ENCODE peak calls at places on chromosomes 13 and 19, in six cellular contexts. One of them, this sample, is unnamed. For H3K9me3, the result is how much of the 10 kb centered on the place peaks cover.

GRCh38 chr19:940591-941291 is 14.9 kb downstream of the ARID3A start:
- DNase-seq in pancreas: peak
- DNase-seq in ovary: peak
- DNase-seq in mucosa of descending colon: peak
- DNase-seq in CD4-positive, alpha-beta T cell: peak
- DNase-seq in tibial artery: peak
- DNase-seq in this sample: peak

GRCh38 chr19:46909356-46909755 is 48.6 kb downstream of the ARHGAP35 start:
- DNase-seq in pancreas: no peak
- DNase-seq in ovary: no peak
- DNase-seq in mucosa of descending colon: no peak
- DNase-seq in CD4-positive, alpha-beta T cell: no peak
- DNase-seq in tibial artery: no peak
- DNase-seq in this sample: no peak

GRCh38 chr13:107250626-107251025 is 682.7 kb upstream of the ARGLU1 start:
- DNase-seq in pancreas: no peak
- DNase-seq in ovary: no peak
- DNase-seq in mucosa of descending colon: no peak
- DNase-seq in CD4-positive, alpha-beta T cell: no peak
- DNase-seq in tibial artery: no peak
- DNase-seq in this sample: no peak

GRCh38 chr19:7839476-7839875 is 9.5 kb downstream of the EVI5L start:
- DNase-seq in pancreas: no peak
- DNase-seq in ovary: no peak
- DNase-seq in mucosa of descending colon: no peak
- DNase-seq in CD4-positive, alpha-beta T cell: no peak
- DNase-seq in tibial artery: no peak
- DNase-seq in this sample: no peak

GRCh38 chr13:47903836-47904235 is 97.2 kb downstream of the SUCLA2 start:
- DNase-seq in pancreas: no peak
- DNase-seq in ovary: no peak
- DNase-seq in mucosa of descending colon: no peak
- DNase-seq in CD4-positive, alpha-beta T cell: no peak
- DNase-seq in tibial artery: no peak
- DNase-seq in this sample: no peak

GRCh38 chr19:3140667-3141038 is 4.8 kb downstream of the GNA15 start:
- DNase-seq in pancreas: no peak
- DNase-seq in ovary: no peak
- DNase-seq in mucosa of descending colon: peak
- DNase-seq in CD4-positive, alpha-beta T cell: no peak
- DNase-seq in tibial artery: no peak
- DNase-seq in this sample: no peak

GRCh38 chr19:31262673-31263308 is 86.4 kb downstream of the TSHZ3 start:
- DNase-seq in pancreas: no peak
- DNase-seq in ovary: no peak
- DNase-seq in mucosa of descending colon: no peak
- DNase-seq in CD4-positive, alpha-beta T cell: no peak
- DNase-seq in tibial artery: peak
- DNase-seq in this sample: no peak

GRCh38 chr13:33285420-33286124 is at the start of gene STARD13:
- DNase-seq in pancreas: peak
- DNase-seq in ovary: peak
- DNase-seq in mucosa of descending colon: peak
- DNase-seq in CD4-positive, alpha-beta T cell: no peak
- DNase-seq in tibial artery: peak
- DNase-seq in this sample: no peak

GRCh38 chr13:103210348-103210747 is 144.1 kb upstream of the SLC10A2 start:
- DNase-seq in pancreas: no peak
- DNase-seq in ovary: no peak
- DNase-seq in mucosa of descending colon: no peak
- DNase-seq in CD4-positive, alpha-beta T cell: no peak
- DNase-seq in tibial artery: no peak
- DNase-seq in this sample: no peak

GRCh38 chr13:46648166-46648607 is 95.2 kb downstream of the LRCH1 start:
- DNase-seq in pancreas: peak
- DNase-seq in ovary: no peak
- DNase-seq in mucosa of descending colon: peak
- DNase-seq in CD4-positive, alpha-beta T cell: no peak
- DNase-seq in tibial artery: no peak
- DNase-seq in this sample: no peak

GRCh38 chr19:49435670-49436069 is 5.7 kb downstream of the SLC17A7 start:
- DNase-seq in pancreas: no peak
- DNase-seq in ovary: no peak
- DNase-seq in mucosa of descending colon: no peak
- DNase-seq in CD4-positive, alpha-beta T cell: no peak
- DNase-seq in tibial artery: no peak
- DNase-seq in this sample: no peak

GRCh38 chr13:48233886-48234488 is 981 bp downstream of the ITM2B start:
- DNase-seq in pancreas: no peak
- DNase-seq in ovary: peak
- DNase-seq in mucosa of descending colon: no peak
- DNase-seq in CD4-positive, alpha-beta T cell: no peak
- DNase-seq in tibial artery: no peak
- DNase-seq in this sample: no peak

GRCh38 chr19:1000095-1000494 is at the start of gene GRIN3B:
- DNase-seq in pancreas: peak
- DNase-seq in ovary: no peak
- DNase-seq in mucosa of descending colon: peak
- DNase-seq in CD4-positive, alpha-beta T cell: peak
- DNase-seq in tibial artery: no peak
- DNase-seq in this sample: peak

GRCh38 chr19:41746593-41747227 is 8.6 kb upstream of the CEACAM6 start:
- DNase-seq in pancreas: peak
- DNase-seq in ovary: no peak
- DNase-seq in mucosa of descending colon: no peak
- DNase-seq in CD4-positive, alpha-beta T cell: peak
- DNase-seq in tibial artery: no peak
- DNase-seq in this sample: peak

GRCh38 chr13:37657134-37657533 is 58.6 kb upstream of the POSTN start:
- DNase-seq in pancreas: no peak
- DNase-seq in ovary: no peak
- DNase-seq in mucosa of descending colon: no peak
- DNase-seq in CD4-positive, alpha-beta T cell: no peak
- DNase-seq in tibial artery: no peak
- DNase-seq in this sample: no peak

GRCh38 chr19:39705578-39706188 is 1.4 kb downstream of the LGALS14 start:
- DNase-seq in pancreas: no peak
- DNase-seq in ovary: no peak
- DNase-seq in mucosa of descending colon: no peak
- DNase-seq in CD4-positive, alpha-beta T cell: no peak
- DNase-seq in tibial artery: no peak
- DNase-seq in this sample: no peak

GRCh38 chr13:91375119-91375729 is 23.2 kb upstream of the GPC5 start:
- DNase-seq in pancreas: no peak
- DNase-seq in ovary: no peak
- DNase-seq in mucosa of descending colon: no peak
- DNase-seq in CD4-positive, alpha-beta T cell: no peak
- DNase-seq in tibial artery: no peak
- DNase-seq in this sample: no peak

GRCh38 chr19:39915848-39916215 is 18.6 kb downstream of the FCGBP start:
- DNase-seq in pancreas: no peak
- DNase-seq in ovary: no peak
- DNase-seq in mucosa of descending colon: no peak
- DNase-seq in CD4-positive, alpha-beta T cell: no peak
- DNase-seq in tibial artery: no peak
- DNase-seq in this sample: no peak

GRCh38 chr13:36548129-36548528 is 115.8 kb downstream of the CCNA1 start:
- DNase-seq in pancreas: no peak
- DNase-seq in ovary: no peak
- DNase-seq in mucosa of descending colon: no peak
- DNase-seq in CD4-positive, alpha-beta T cell: no peak
- DNase-seq in tibial artery: no peak
- DNase-seq in this sample: no peak

GRCh38 chr13:25177636-25178035 is 5.5 kb upstream of the AMER2 start:
- DNase-seq in pancreas: no peak
- DNase-seq in ovary: no peak
- DNase-seq in mucosa of descending colon: no peak
- DNase-seq in CD4-positive, alpha-beta T cell: no peak
- DNase-seq in tibial artery: no peak
- DNase-seq in this sample: no peak
- H3K9me3 ChIP-seq in pancreas: under half
- H3K9me3 ChIP-seq in ovary: under half
- H3K9me3 ChIP-seq in mucosa of descending colon: under half
- H3K9me3 ChIP-seq in CD4-positive, alpha-beta T cell: under half
- H3K9me3 ChIP-seq in tibial artery: under half
- H3K9me3 ChIP-seq in this sample: under half

GRCh38 chr19:27762933-27763332 is 1450.0 kb downstream of the UQCRFS1 start:
- DNase-seq in pancreas: no peak
- DNase-seq in ovary: no peak
- DNase-seq in mucosa of descending colon: no peak
- DNase-seq in CD4-positive, alpha-beta T cell: no peak
- DNase-seq in tibial artery: no peak
- DNase-seq in this sample: no peak
- H3K9me3 ChIP-seq in pancreas: under half
- H3K9me3 ChIP-seq in ovary: under half
- H3K9me3 ChIP-seq in mucosa of descending colon: half or more
- H3K9me3 ChIP-seq in CD4-positive, alpha-beta T cell: half or more
- H3K9me3 ChIP-seq in tibial artery: half or more
- H3K9me3 ChIP-seq in this sample: under half

GRCh38 chr19:43522929-43523328 is 4.1 kb downstream of the ETHE1 start:
- DNase-seq in pancreas: no peak
- DNase-seq in ovary: no peak
- DNase-seq in mucosa of descending colon: no peak
- DNase-seq in CD4-positive, alpha-beta T cell: no peak
- DNase-seq in tibial artery: no peak
- DNase-seq in this sample: no peak

GRCh38 chr19:43527860-43528622 is 1.0 kb upstream of the ETHE1 start:
- DNase-seq in pancreas: no peak
- DNase-seq in ovary: no peak
- DNase-seq in mucosa of descending colon: no peak
- DNase-seq in CD4-positive, alpha-beta T cell: no peak
- DNase-seq in tibial artery: peak
- DNase-seq in this sample: no peak

GRCh38 chr19:43524922-43525835 is 1.8 kb downstream of the ETHE1 start:
- DNase-seq in pancreas: peak
- DNase-seq in ovary: peak
- DNase-seq in mucosa of descending colon: peak
- DNase-seq in CD4-positive, alpha-beta T cell: no peak
- DNase-seq in tibial artery: peak
- DNase-seq in this sample: no peak

GRCh38 chr19:43526884-43527859 is at the start of gene ETHE1:
- DNase-seq in pancreas: peak
- DNase-seq in ovary: peak
- DNase-seq in mucosa of descending colon: peak
- DNase-seq in CD4-positive, alpha-beta T cell: peak
- DNase-seq in tibial artery: peak
- DNase-seq in this sample: peak

DNA sequence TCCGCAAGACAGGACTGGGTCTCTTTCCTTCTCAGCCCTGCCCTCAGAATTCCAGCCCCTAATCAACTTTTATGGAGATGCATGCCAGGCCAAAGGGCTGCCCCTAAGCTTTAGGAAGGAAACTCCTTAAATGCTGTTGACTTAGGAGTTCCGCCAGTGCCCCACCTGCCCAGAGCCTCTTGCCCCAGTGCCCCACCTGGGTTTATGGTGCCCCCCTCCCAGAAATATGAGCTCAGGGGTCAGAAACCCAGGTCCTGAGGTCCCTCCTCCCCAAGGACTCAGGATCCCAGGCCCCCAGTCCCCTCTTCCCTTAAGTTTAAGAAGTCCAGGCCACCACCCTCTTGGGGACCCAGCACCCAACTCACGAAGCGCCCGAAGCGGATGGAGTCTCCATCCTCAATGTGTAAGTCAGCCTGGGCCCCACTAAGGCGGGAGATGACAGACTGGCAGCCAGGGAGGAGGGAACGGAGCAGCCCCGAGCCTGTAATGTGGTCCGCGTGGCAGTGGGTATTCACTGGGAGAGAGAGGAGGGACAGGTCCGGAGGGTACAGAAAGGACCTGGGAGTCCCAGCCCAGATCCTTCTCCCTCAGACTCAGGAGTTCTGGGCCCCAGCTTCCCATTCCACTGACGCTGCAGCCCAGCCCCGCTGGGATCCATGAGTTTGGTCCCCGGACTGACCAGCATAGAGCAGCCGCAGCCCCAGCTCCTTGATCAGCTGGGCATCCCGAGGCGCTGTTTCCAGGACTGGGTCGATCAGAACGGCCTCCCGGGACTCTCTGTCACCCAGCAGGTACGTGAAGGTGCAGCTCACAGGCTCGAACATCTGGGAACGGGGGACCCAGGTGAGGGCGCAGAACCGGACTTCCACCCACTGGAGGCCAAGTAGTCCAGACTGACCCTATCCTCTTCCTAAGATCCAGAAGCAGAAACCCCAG is 897 bp downstream of the ETHE1 start:
- DNase-seq in pancreas: peak
- DNase-seq in ovary: no peak
- DNase-seq in mucosa of descending colon: peak
- DNase-seq in CD4-positive, alpha-beta T cell: no peak
- DNase-seq in tibial artery: peak
- DNase-seq in this sample: no peak
- H3K9me3 ChIP-seq in pancreas: under half
- H3K9me3 ChIP-seq in ovary: under half
- H3K9me3 ChIP-seq in mucosa of descending colon: under half
- H3K9me3 ChIP-seq in CD4-positive, alpha-beta T cell: under half
- H3K9me3 ChIP-seq in tibial artery: under half
- H3K9me3 ChIP-seq in this sample: under half

DNA sequence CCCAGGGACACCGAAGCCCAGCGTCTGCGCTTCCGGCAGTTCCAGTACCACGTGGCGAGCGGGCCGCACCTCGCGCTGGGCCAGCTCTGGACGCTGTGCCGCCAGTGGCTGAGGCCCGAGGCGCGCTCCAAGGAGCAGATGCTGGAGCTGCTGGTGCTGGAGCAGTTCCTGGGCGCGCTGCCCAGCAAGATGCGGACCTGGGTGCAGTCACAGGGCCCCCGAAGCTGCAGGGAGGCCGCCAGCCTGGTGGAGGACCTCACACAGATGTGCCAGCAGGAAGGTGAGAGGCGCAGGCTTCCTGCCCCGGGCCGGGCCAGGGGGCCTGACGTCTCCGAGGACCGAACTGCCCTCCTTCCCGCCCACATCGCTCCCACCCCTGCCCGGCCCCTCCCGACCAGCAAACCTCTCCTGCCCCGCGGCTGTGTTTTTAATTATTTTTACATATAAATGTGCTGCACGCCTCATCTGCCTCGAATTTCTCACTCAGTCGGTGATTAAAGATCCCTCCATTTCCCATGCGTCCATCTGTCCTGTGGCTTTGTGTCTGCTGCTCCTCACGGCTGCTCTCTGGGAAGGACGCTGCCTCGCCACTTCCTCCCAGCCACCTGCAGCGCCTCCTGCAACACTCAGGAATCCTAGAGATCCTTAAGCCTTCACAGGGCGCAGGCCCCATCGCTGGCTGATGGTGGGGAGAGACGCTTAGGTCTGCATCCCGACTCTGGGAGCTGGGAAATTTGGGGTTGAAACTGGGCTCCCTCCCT is 4.3 kb downstream of the ZSCAN1 start:
- DNase-seq in pancreas: no peak
- DNase-seq in ovary: no peak
- DNase-seq in mucosa of descending colon: no peak
- DNase-seq in CD4-positive, alpha-beta T cell: no peak
- DNase-seq in tibial artery: no peak
- DNase-seq in this sample: no peak
- H3K9me3 ChIP-seq in pancreas: under half
- H3K9me3 ChIP-seq in ovary: under half
- H3K9me3 ChIP-seq in mucosa of descending colon: half or more
- H3K9me3 ChIP-seq in CD4-positive, alpha-beta T cell: half or more
- H3K9me3 ChIP-seq in tibial artery: half or more
- H3K9me3 ChIP-seq in this sample: under half

GRCh38 chr19:52428937-52429336 is at the start of gene ZNF534:
- DNase-seq in pancreas: no peak
- DNase-seq in ovary: no peak
- DNase-seq in mucosa of descending colon: no peak
- DNase-seq in CD4-positive, alpha-beta T cell: no peak
- DNase-seq in tibial artery: no peak
- DNase-seq in this sample: no peak
- H3K9me3 ChIP-seq in pancreas: under half
- H3K9me3 ChIP-seq in ovary: under half
- H3K9me3 ChIP-seq in mucosa of descending colon: half or more
- H3K9me3 ChIP-seq in CD4-positive, alpha-beta T cell: half or more
- H3K9me3 ChIP-seq in tibial artery: half or more
- H3K9me3 ChIP-seq in this sample: under half